ENCODE peak calls at places on chromosomes 5 and 9, in six cellular contexts. L is GM12878, K is HepG2, J is H1, S is SK-N-SH, B is K562. D is an unnamed sample.

GRCh38 chr5:180642181-180643140 is 6.9 kb downstream of the FLT4 start:
- DNase-seq in L (no peak), K (no peak), J (no peak), S (peak; percentile 12), B (no peak), D (no peak)

GRCh38 chr5:149215478-149216042 is 56.1 kb upstream of the AFAP1L1 start:
- DNase-seq in L (no peak), K (no peak), J (no peak), S (no peak), B (no peak), D (peak; percentile 81)

GRCh38 chr9:132994410-132995120 is 16.1 kb downstream of the GFI1B start:
- DNase-seq in L (no peak), K (no peak), J (no peak), S (peak; percentile 8), B (peak; percentile 85), D (peak; percentile 57)

GRCh38 chr9:23717505-23717904 is 108.5 kb downstream of the ELAVL2 start:
- DNase-seq in L (no peak), K (no peak), J (no peak), S (no peak), B (no peak), D (no peak)

GRCh38 chr5:157347301-157348048 is 81.6 kb downstream of the CYFIP2 start:
- DNase-seq in L (no peak), K (no peak), J (no peak), S (no peak), B (no peak), D (no peak)

GRCh38 chr9:8188720-8189407 is 389.3 kb upstream of the DMAC1 start:
- DNase-seq in L (no peak), K (no peak), J (no peak), S (peak; percentile 46), B (no peak), D (no peak)

GRCh38 chr5:91090995-91091394 is 292.1 kb downstream of the ARRDC3 start:
- DNase-seq in L (no peak), K (no peak), J (no peak), S (no peak), B (no peak), D (no peak)

GRCh38 chr9:112884086-112884485 is 6.6 kb downstream of the SLC46A2 start:
- DNase-seq in L (no peak), K (no peak), J (no peak), S (no peak), B (no peak), D (peak; percentile 50)

GRCh38 chr5:174401793-174402192 is 322.6 kb upstream of the MSX2 start:
- DNase-seq in L (no peak), K (no peak), J (no peak), S (no peak), B (no peak), D (no peak)

GRCh38 chr5:154794525-154795234 is 39.5 kb downstream of the LARP1 start:
- DNase-seq in L (no peak), K (no peak), J (no peak), S (no peak), B (no peak), D (peak; percentile 85)

GRCh38 chr5:16880547-16880946 is 55.5 kb downstream of the MYO10 start:
- DNase-seq in L (no peak), K (no peak), J (no peak), S (no peak), B (no peak), D (no peak)

GRCh38 chr9:24487250-24487861 is 58.3 kb downstream of the IZUMO3 start:
- DNase-seq in L (no peak), K (no peak), J (no peak), S (no peak), B (no peak), D (no peak)

GRCh38 chr5:93899026-93899600 is 157.7 kb upstream of the POU5F2 start:
- DNase-seq in L (no peak), K (no peak), J (no peak), S (peak; percentile 11), B (peak; percentile 4), D (no peak)

GRCh38 chr9:33403941-33404781 is 1.8 kb upstream of the AQP7 start:
- DNase-seq in L (no peak), K (no peak), J (no peak), S (no peak), B (peak; percentile 3), D (no peak)

GRCh38 chr9:33407061-33407460 is 4.7 kb upstream of the AQP7 start:
- DNase-seq in L (no peak), K (no peak), J (no peak), S (no peak), B (no peak), D (no peak)

GRCh38 chr9:33408087-33408486 is 5.7 kb upstream of the AQP7 start:
- DNase-seq in L (no peak), K (no peak), J (no peak), S (no peak), B (no peak), D (no peak)

GRCh38 chr9:33404782-33405362 is 2.5 kb upstream of the AQP7 start:
- DNase-seq in L (no peak), K (no peak), J (no peak), S (no peak), B (peak; percentile 12), D (no peak)
- H4K20me1 ChIP-seq in L (no peaks in the 10 kb centered on the region), K (no peaks in the 10 kb centered on the region), J (no peaks in the 10 kb centered on the region), S (no peaks in the 10 kb centered on the region), B (no peaks in the 10 kb centered on the region), D (no peaks in the 10 kb centered on the region)

DNA sequence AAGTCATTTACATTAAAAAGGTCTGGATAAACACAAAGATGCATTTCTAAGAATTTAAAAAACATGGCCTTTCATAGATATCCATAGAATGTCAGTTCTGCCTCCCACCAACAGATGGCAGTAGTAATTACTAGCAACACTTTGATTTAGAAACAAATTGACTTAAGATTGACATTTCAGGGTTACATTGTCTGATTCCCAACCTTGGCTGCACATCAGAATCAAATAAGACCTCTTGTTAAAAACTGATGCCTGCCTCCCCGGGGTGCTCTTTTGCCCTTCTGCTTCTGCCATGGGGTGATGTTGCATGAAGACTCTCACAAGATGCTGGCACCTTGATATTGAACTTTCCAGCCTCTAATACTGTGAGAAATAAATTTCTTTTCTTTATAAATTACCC is 146.2 kb upstream of the GPR151 start:
- DNase-seq in L (no peak), K (peak; percentile 19), J (no peak), S (no peak), B (peak; percentile 9), D (no peak)
- TF ChIP-seq USF2 in L (no peak), K (no peak), J (no peak), S (no peak), B (no peak), D (no peak)

GRCh38 chr9:124285903-124286291 is 28.1 kb downstream of the NEK6 start:
- DNase-seq in L (peak; percentile 70), K (no peak), J (no peak), S (no peak), B (peak; percentile 36), D (peak; percentile 99)
- H4K20me1 ChIP-seq in L (peaks cover 4% of the 10 kb centered on the region), K (peaks cover 10% of the 10 kb centered on the region), J (no peaks in the 10 kb centered on the region), S (peaks cover 97% of the 10 kb centered on the region), B (peaks cover 26% of the 10 kb centered on the region), D (peaks cover 46% of the 10 kb centered on the region)

GRCh38 chr9:130445268-130445983 is 665 bp downstream of the ASS1 start:
- DNase-seq in L (no peak), K (peak; percentile 61), J (no peak), S (no peak), B (no peak), D (no peak)
- TF ChIP-seq USF2 in L (no peak), K (no peak), J (no peak), S (no peak), B (no peak), D (no peak)